ENCODE peak calls at places on chromosomes 2 and 18, in four cellular contexts. Y is upper lobe of right lung, G is mesothelial cell of epicardium, U is cardiac muscle cell. H is an unnamed sample.

GRCh38 chr2:15668611-15669305 is 77.1 kb downstream of the DDX1 start:
- DNase-seq in G (no peak), Y (no peak), U (no peak), H (no peak)

GRCh38 chr18:66235206-66235605 is 368.7 kb downstream of the CDH19 start:
- DNase-seq in U (no peak), G (no peak), Y (no peak), H (no peak)

GRCh38 chr18:36297419-36298112 is at the start of gene FHOD3:
- DNase-seq in U (peak), Y (peak), G (no peak), H (peak)

GRCh38 chr2:233546774-233547173 is 19.8 kb downstream of the USP40 start:
- DNase-seq in Y (no peak), U (no peak), G (no peak), H (no peak)

GRCh38 chr2:175123254-175123653 is 44.7 kb downstream of the ATF2 start:
- DNase-seq in Y (no peak), U (no peak), G (no peak), H (no peak)

GRCh38 chr2:240946046-240946445 is 39.9 kb downstream of the CROCC2 start:
- DNase-seq in Y (no peak), U (no peak), G (no peak), H (no peak)

GRCh38 chr2:30164131-30164925 is 17.5 kb downstream of the YPEL5 start:
- DNase-seq in G (no peak), Y (no peak), U (no peak), H (no peak)

GRCh38 chr2:43294973-43295603 is 68.7 kb upstream of the ZFP36L2 start:
- DNase-seq in G (no peak), Y (no peak), U (no peak), H (no peak)

GRCh38 chr18:62881509-62882016 is 166.2 kb downstream of the PHLPP1 start:
- DNase-seq in U (no peak), Y (no peak), G (no peak), H (peak)

GRCh38 chr2:135299165-135299564 is 231.9 kb downstream of the ZRANB3 start:
- DNase-seq in U (no peak), Y (no peak), G (no peak), H (no peak)

GRCh38 chr18:10421859-10422258 is 32.6 kb upstream of the APCDD1 start:
- DNase-seq in U (no peak), G (no peak), Y (no peak), H (no peak)

GRCh38 chr2:121471571-121472464 is 58.9 kb upstream of the RNU4ATAC start:
- DNase-seq in U (no peak), Y (no peak), G (no peak), H (no peak)

GRCh38 chr2:39118786-39119499 is 1.9 kb downstream of the SOS1 start:
- DNase-seq in Y (no peak), U (no peak), G (no peak), H (no peak)

GRCh38 chr2:161381581-161381980 is 34.5 kb upstream of the TBR1 start:
- DNase-seq in U (no peak), G (no peak), Y (no peak), H (no peak)

GRCh38 chr2:25567406-25567805 is 106.0 kb downstream of the DTNB start:
- DNase-seq in G (no peak), Y (no peak), U (peak), H (peak)
- TF ChIP-seq CTCF in G (peak), Y (peak), U (peak), H (peak)

GRCh38 chr2:190679813-190680591 is 31.1 kb downstream of the NAB1 start:
- DNase-seq in U (peak), G (peak), Y (peak), H (peak)
- TF ChIP-seq CTCF in U (peak), G (peak), Y (peak), H (peak)

GRCh38 chr2:186907897-186908296 is 58.9 kb upstream of the ZSWIM2 start:
- DNase-seq in G (no peak), Y (no peak), U (no peak), H (no peak)

GRCh38 chr2:186909095-186909494 is 60.1 kb upstream of the ZSWIM2 start:
- DNase-seq in Y (no peak), G (no peak), U (no peak), H (no peak)

DNA sequence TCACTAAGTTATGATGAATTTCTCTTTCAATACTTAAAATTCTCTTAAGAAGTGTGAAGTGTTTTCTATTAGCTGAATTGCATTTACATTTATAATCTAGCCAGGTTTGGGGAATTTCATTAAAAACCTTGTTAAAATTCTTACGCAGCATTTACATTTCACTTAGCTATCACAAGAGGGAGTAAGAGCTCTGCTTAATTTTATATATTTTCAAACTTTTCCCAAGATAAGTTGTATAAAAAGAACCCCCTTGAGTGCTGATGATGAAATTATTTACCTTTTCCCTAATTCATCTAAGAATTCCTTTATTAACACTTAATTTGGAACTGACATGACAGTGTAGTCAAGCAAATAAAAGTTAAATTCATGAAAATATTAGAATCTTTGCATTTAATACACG is 54.2 kb upstream of the ZSWIM2 start:
- DNase-seq in U (no peak), Y (no peak), G (no peak), H (no peak)
- TF ChIP-seq CTCF in U (peak), Y (peak), G (peak), H (no peak)

GRCh38 chr18:23824235-23824634 is 135.0 kb downstream of the LAMA3 start:
- DNase-seq in Y (no peak), U (no peak), G (no peak), H (no peak)
- TF ChIP-seq CTCF in Y (no peak), U (no peak), G (no peak), H (no peak)

H was measured in activated CD8-positive, alpha-beta T cell treated with anti-CD3 and anti-CD28 coated beads for 36 hours.